ENCODE peak calls at places on chromosomes 12 and 14, in seven cellular contexts. One of them, this sample, is unnamed.

GRCh38 chr12:127214196-127214595 is 1052.8 kb upstream of the TMEM132C start:
- DNase-seq in spleen: no peak
- DNase-seq in sigmoid colon: no peak
- DNase-seq in HepG2: no peak
- DNase-seq in transverse colon: no peak
- DNase-seq in GM12878: no peak
- DNase-seq in stomach: no peak
- DNase-seq in this sample: no peak

GRCh38 chr14:99579077-99579836 is 24.8 kb downstream of the CCDC85C start:
- DNase-seq in transverse colon: peak; percentile 86
- DNase-seq in GM12878: no peak
- DNase-seq in sigmoid colon: no peak
- DNase-seq in HepG2: no peak
- DNase-seq in stomach: peak; percentile 92
- DNase-seq in spleen: no peak
- DNase-seq in this sample: peak; percentile 92

GRCh38 chr14:104114421-104115130 is 23.8 kb upstream of the KIF26A start:
- DNase-seq in spleen: peak; percentile 53
- DNase-seq in HepG2: no peak
- DNase-seq in sigmoid colon: no peak
- DNase-seq in GM12878: no peak
- DNase-seq in stomach: peak; percentile 22
- DNase-seq in transverse colon: no peak
- DNase-seq in this sample: no peak

GRCh38 chr12:53103860-53104305 is 597 bp downstream of the SOAT2 start:
- DNase-seq in GM12878: peak; percentile 44
- DNase-seq in stomach: no peak
- DNase-seq in HepG2: peak; percentile 83
- DNase-seq in transverse colon: peak; percentile 18
- DNase-seq in spleen: peak; percentile 78
- DNase-seq in sigmoid colon: no peak
- DNase-seq in this sample: no peak

GRCh38 chr14:104105071-104105821 is 19.7 kb downstream of the ASPG start:
- DNase-seq in sigmoid colon: peak; percentile 54
- DNase-seq in transverse colon: peak; percentile 20
- DNase-seq in spleen: peak; percentile 59
- DNase-seq in stomach: peak; percentile 33
- DNase-seq in GM12878: no peak
- DNase-seq in HepG2: no peak
- DNase-seq in this sample: no peak

GRCh38 chr12:64104376-64104775 is 117.7 kb downstream of the KICS2 start:
- DNase-seq in stomach: no peak
- DNase-seq in sigmoid colon: peak; percentile 90
- DNase-seq in GM12878: no peak
- DNase-seq in spleen: no peak
- DNase-seq in HepG2: no peak
- DNase-seq in transverse colon: peak; percentile 25
- DNase-seq in this sample: peak; percentile 59

GRCh38 chr12:100026241-100026640 is 41.5 kb upstream of the ANKS1B start:
- DNase-seq in spleen: no peak
- DNase-seq in GM12878: no peak
- DNase-seq in stomach: no peak
- DNase-seq in sigmoid colon: no peak
- DNase-seq in HepG2: no peak
- DNase-seq in transverse colon: no peak
- DNase-seq in this sample: no peak

GRCh38 chr14:53608369-53608768 is 348.3 kb downstream of the BMP4 start:
- DNase-seq in spleen: no peak
- DNase-seq in HepG2: no peak
- DNase-seq in stomach: peak; percentile 47
- DNase-seq in GM12878: no peak
- DNase-seq in sigmoid colon: no peak
- DNase-seq in transverse colon: peak; percentile 64
- DNase-seq in this sample: no peak

GRCh38 chr12:76025601-76026575 is 5.7 kb downstream of the PHLDA1 start:
- DNase-seq in sigmoid colon: no peak
- DNase-seq in spleen: no peak
- DNase-seq in transverse colon: no peak
- DNase-seq in GM12878: no peak
- DNase-seq in HepG2: no peak
- DNase-seq in stomach: no peak
- DNase-seq in this sample: no peak

GRCh38 chr14:101761881-101762529 is 496 bp downstream of the PPP2R5C start:
- DNase-seq in spleen: peak; percentile 90
- DNase-seq in stomach: peak; percentile 54
- DNase-seq in transverse colon: peak; percentile 59
- DNase-seq in HepG2: no peak
- DNase-seq in GM12878: no peak
- DNase-seq in sigmoid colon: peak; percentile 81
- DNase-seq in this sample: peak; percentile 29

GRCh38 chr12:12646483-12647072 is 34.9 kb downstream of the CREBL2 start:
- DNase-seq in sigmoid colon: no peak
- DNase-seq in stomach: no peak
- DNase-seq in GM12878: no peak
- DNase-seq in transverse colon: no peak
- DNase-seq in spleen: no peak
- DNase-seq in HepG2: no peak
- DNase-seq in this sample: no peak

GRCh38 chr14:32403688-32404087 is 74.6 kb downstream of the AKAP6 start:
- DNase-seq in HepG2: no peak
- DNase-seq in GM12878: no peak
- DNase-seq in transverse colon: no peak
- DNase-seq in stomach: no peak
- DNase-seq in spleen: no peak
- DNase-seq in sigmoid colon: no peak
- DNase-seq in this sample: no peak

GRCh38 chr12:49708851-49709250 is 1.6 kb upstream of the FMNL3 start:
- DNase-seq in HepG2: no peak
- DNase-seq in sigmoid colon: no peak
- DNase-seq in stomach: no peak
- DNase-seq in spleen: no peak
- DNase-seq in transverse colon: no peak
- DNase-seq in GM12878: no peak
- DNase-seq in this sample: no peak

GRCh38 chr14:90534091-90534837 is 137.4 kb downstream of the CALM1 start:
- DNase-seq in stomach: no peak
- DNase-seq in transverse colon: no peak
- DNase-seq in HepG2: no peak
- DNase-seq in sigmoid colon: no peak
- DNase-seq in GM12878: no peak
- DNase-seq in spleen: no peak
- DNase-seq in this sample: no peak

GRCh38 chr14:74618078-74618952 is 6.3 kb upstream of the LTBP2 start:
- DNase-seq in stomach: peak; percentile 48
- DNase-seq in sigmoid colon: no peak
- DNase-seq in GM12878: no peak
- DNase-seq in spleen: peak; percentile 87
- DNase-seq in transverse colon: peak; percentile 46
- DNase-seq in HepG2: peak; percentile 90
- DNase-seq in this sample: no peak

GRCh38 chr14:94644102-94644535 is 31.9 kb downstream of the SERPINA3 start:
- DNase-seq in spleen: no peak
- DNase-seq in transverse colon: no peak
- DNase-seq in HepG2: no peak
- DNase-seq in stomach: no peak
- DNase-seq in sigmoid colon: no peak
- DNase-seq in GM12878: no peak
- DNase-seq in this sample: no peak

GRCh38 chr12:25764892-25765291 is 193.6 kb upstream of the RASSF8 start:
- DNase-seq in spleen: no peak
- DNase-seq in GM12878: no peak
- DNase-seq in transverse colon: no peak
- DNase-seq in stomach: no peak
- DNase-seq in HepG2: no peak
- DNase-seq in sigmoid colon: no peak
- DNase-seq in this sample: no peak

GRCh38 chr12:1126089-1126488 is 135.1 kb downstream of the ERC1 start:
- DNase-seq in stomach: no peak
- DNase-seq in GM12878: no peak
- DNase-seq in HepG2: no peak
- DNase-seq in sigmoid colon: no peak
- DNase-seq in spleen: no peak
- DNase-seq in transverse colon: no peak
- DNase-seq in this sample: no peak

GRCh38 chr12:100643246-100643645 is 69.8 kb downstream of the GAS2L3 start:
- DNase-seq in stomach: no peak
- DNase-seq in GM12878: no peak
- DNase-seq in HepG2: no peak
- DNase-seq in spleen: no peak
- DNase-seq in sigmoid colon: no peak
- DNase-seq in transverse colon: no peak
- DNase-seq in this sample: no peak

GRCh38 chr12:130413909-130414308 is 76.2 kb downstream of the PIWIL1 start:
- DNase-seq in HepG2: no peak
- DNase-seq in transverse colon: no peak
- DNase-seq in GM12878: no peak
- DNase-seq in stomach: no peak
- DNase-seq in sigmoid colon: no peak
- DNase-seq in spleen: peak; percentile 62
- DNase-seq in this sample: no peak

GRCh38 chr12:46209165-46209564 is 59.7 kb downstream of the SLC38A1 start:
- DNase-seq in transverse colon: no peak
- DNase-seq in stomach: no peak
- DNase-seq in HepG2: no peak
- DNase-seq in sigmoid colon: no peak
- DNase-seq in spleen: no peak
- DNase-seq in GM12878: no peak
- DNase-seq in this sample: no peak

DNA sequence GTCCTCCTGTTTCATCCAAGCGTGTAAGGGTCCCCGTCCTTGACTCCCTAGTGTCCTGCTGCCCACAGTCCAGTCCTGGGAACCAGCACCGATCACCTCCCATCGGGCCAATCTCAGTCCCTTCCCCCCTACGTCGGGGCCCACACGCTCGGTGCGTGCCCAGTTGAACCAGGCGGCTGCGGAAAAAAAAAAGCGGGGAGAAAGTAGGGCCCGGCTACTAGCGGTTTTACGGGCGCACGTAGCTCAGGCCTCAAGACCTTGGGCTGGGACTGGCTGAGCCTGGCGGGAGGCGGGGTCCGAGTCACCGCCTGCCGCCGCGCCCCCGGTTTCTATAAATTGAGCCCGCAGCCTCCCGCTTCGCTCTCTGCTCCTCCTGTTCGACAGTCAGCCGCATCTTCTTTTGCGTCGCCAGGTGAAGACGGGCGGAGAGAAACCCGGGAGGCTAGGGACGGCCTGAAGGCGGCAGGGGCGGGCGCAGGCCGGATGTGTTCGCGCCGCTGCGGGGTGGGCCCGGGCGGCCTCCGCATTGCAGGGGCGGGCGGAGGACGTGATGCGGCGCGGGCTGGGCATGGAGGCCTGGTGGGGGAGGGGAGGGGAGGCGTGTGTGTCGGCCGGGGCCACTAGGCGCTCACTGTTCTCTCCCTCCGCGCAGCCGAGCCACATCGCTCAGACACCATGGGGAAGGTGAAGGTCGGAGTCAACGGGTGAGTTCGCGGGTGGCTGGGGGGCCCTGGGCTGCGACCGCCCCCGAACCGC is at the start of gene GAPDH:
- DNase-seq in GM12878: peak; percentile 80
- DNase-seq in HepG2: peak; percentile 95
- DNase-seq in transverse colon: peak; percentile 94
- DNase-seq in sigmoid colon: peak; percentile 97
- DNase-seq in stomach: peak; percentile 90
- DNase-seq in spleen: peak; percentile 97
- DNase-seq in this sample: peak; percentile 85
- TF ChIP-seq POLR2A in GM12878: peak; percentile 96
- TF ChIP-seq POLR2A in HepG2: peak; percentile 98
- TF ChIP-seq POLR2A in transverse colon: peak; percentile 99
- TF ChIP-seq POLR2A in sigmoid colon: peak; percentile 98
- TF ChIP-seq POLR2A in stomach: no peak
- TF ChIP-seq POLR2A in spleen: peak; percentile 92
- TF ChIP-seq POLR2A in this sample: peak; percentile 81

GRCh38 chr12:56252649-56253048 is 5.5 kb downstream of the ANKRD52 start:
- DNase-seq in transverse colon: no peak
- DNase-seq in sigmoid colon: no peak
- DNase-seq in GM12878: no peak
- DNase-seq in stomach: no peak
- DNase-seq in HepG2: no peak
- DNase-seq in spleen: no peak
- DNase-seq in this sample: no peak
- TF ChIP-seq POLR2AphosphoS5 in transverse colon: no peak
- TF ChIP-seq POLR2AphosphoS5 in sigmoid colon: no peak
- TF ChIP-seq POLR2AphosphoS5 in GM12878: no peak
- TF ChIP-seq POLR2AphosphoS5 in stomach: no peak
- TF ChIP-seq POLR2AphosphoS5 in HepG2: no peak
- TF ChIP-seq POLR2AphosphoS5 in spleen: no peak
- TF ChIP-seq POLR2AphosphoS5 in this sample: no peak

DNA sequence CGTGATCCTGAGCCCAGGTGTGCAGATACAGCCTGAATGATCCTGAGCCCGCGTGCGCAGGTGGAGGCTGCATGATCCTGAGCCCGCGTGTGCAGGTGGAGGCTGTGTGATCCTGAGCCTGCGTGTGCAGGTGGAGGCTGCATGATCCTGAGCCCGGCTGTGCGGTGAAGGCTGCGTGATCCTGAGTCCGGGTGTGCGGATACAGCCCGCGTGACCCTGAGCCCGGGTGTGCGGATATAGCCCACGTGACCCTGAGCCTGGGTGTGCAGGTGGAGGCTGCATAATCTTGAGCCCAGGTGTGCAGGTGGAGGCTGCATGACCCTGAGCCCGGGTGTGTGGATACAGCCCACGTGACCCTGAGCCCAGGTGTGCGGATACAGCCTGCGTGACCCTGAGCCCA is 20.3 kb downstream of the BRF1 start:
- DNase-seq in GM12878: no peak
- DNase-seq in transverse colon: no peak
- DNase-seq in HepG2: no peak
- DNase-seq in spleen: no peak
- DNase-seq in sigmoid colon: no peak
- DNase-seq in stomach: no peak
- DNase-seq in this sample: no peak
- H3K4me1 ChIP-seq in GM12878: no peaks in the 10 kb centered on the region
- H3K4me1 ChIP-seq in transverse colon: no peaks in the 10 kb centered on the region
- H3K4me1 ChIP-seq in HepG2: peaks cover 6% of the 10 kb centered on the region
- H3K4me1 ChIP-seq in spleen: peaks cover 45% of the 10 kb centered on the region
- H3K4me1 ChIP-seq in sigmoid colon: peaks cover 10% of the 10 kb centered on the region
- H3K4me1 ChIP-seq in stomach: peaks cover 45% of the 10 kb centered on the region
- H3K4me1 ChIP-seq in this sample: no peaks in the 10 kb centered on the region

GRCh38 chr12:34022079-34022830 is at the start of gene ALG10:
- DNase-seq in HepG2: peak; percentile 95
- DNase-seq in spleen: peak; percentile 97
- DNase-seq in stomach: peak; percentile 96
- DNase-seq in sigmoid colon: peak; percentile 98
- DNase-seq in transverse colon: peak; percentile 97
- DNase-seq in GM12878: peak; percentile 83
- DNase-seq in this sample: peak; percentile 98
- TF ChIP-seq POLR2A in HepG2: peak; percentile 60
- TF ChIP-seq POLR2A in spleen: no peak
- TF ChIP-seq POLR2A in stomach: no peak
- TF ChIP-seq POLR2A in sigmoid colon: no peak
- TF ChIP-seq POLR2A in transverse colon: peak; percentile 32
- TF ChIP-seq POLR2A in GM12878: peak; percentile 81
- TF ChIP-seq POLR2A in this sample: no peak

This sample was measured in breast epithelium.